ENCODE peak calls at places on chromosomes 3 and 15, in eight cellular contexts. P, U, F, H, I, B, G and Q are unnamed samples.

GRCh38 chr15:99732711-99733267 is 448 bp downstream of the LYSMD4 start:
- DNase-seq in H (peak; percentile 28), U (peak; percentile 56), P (peak; percentile 52), I (no peak), B (peak; percentile 40), F (no peak), G (no peak), Q (peak; percentile 30)

GRCh38 chr3:131655076-131655685 is 152.4 kb upstream of the MRPL3 start:
- DNase-seq in H (no peak), G (no peak), B (no peak), I (peak; percentile 73), F (no peak), U (no peak), P (no peak), Q (no peak)

GRCh38 chr3:169072494-169072893 is 591.0 kb downstream of the MECOM start:
- DNase-seq in P (no peak), H (no peak), I (no peak), U (peak; percentile 78), B (no peak), F (no peak), G (no peak), Q (no peak)

GRCh38 chr3:169112153-169112892 is 551.2 kb downstream of the MECOM start:
- DNase-seq in H (no peak), P (no peak), I (no peak), F (no peak), U (peak; percentile 53), G (peak; percentile 86), B (peak; percentile 20), Q (no peak)

GRCh38 chr3:14552717-14553116 is 12.6 kb upstream of the GRIP2 start:
- DNase-seq in H (no peak), B (no peak), P (no peak), G (no peak), U (no peak), I (no peak), F (no peak), Q (no peak)

GRCh38 chr3:132432639-132433038 is 15.3 kb downstream of the DNAJC13 start:
- DNase-seq in P (peak; percentile 14), F (no peak), U (peak; percentile 69), G (peak; percentile 82), I (no peak), H (no peak), B (no peak), Q (no peak)

GRCh38 chr3:2098398-2099027 is at the start of gene CNTN4:
- DNase-seq in I (peak; percentile 92), B (peak; percentile 94), H (no peak), U (peak; percentile 1), P (peak; percentile 96), G (no peak), F (peak; percentile 65), Q (peak; percentile 12)

GRCh38 chr3:160673188-160673587 is 3.8 kb upstream of the ARL14 start:
- DNase-seq in B (no peak), P (no peak), U (no peak), I (no peak), F (no peak), G (no peak), H (no peak), Q (no peak)

GRCh38 chr3:141237701-141238521 is 6.3 kb downstream of the PXYLP1 start:
- DNase-seq in P (no peak), I (no peak), F (peak; percentile 34), G (no peak), B (peak; percentile 36), H (no peak), U (no peak), Q (no peak)